ENCODE peak calls at places on chromosomes 4 and X, in four cellular contexts. One of them, this sample, is unnamed.

GRCh38 chr4:168864831-168865541 is 145.1 kb downstream of the CBR4 start:
- DNase-seq in left ventricle myocardium inferior: no peak
- DNase-seq in NCI-H2029 treated with DMSO at 0.1 percent for 48 hours: no peak
- DNase-seq in activated T-cell treated with anti-CD3 and anti-CD28 coated beads, Interleukin-2, amount 50 U/mL, for 1 hour: no peak
- DNase-seq in this sample: no peak

GRCh38 chr4:146232131-146232722 is 17.9 kb downstream of the REELD1 start:
- DNase-seq in NCI-H2029 treated with DMSO at 0.1 percent for 48 hours: no peak
- DNase-seq in left ventricle myocardium inferior: no peak
- DNase-seq in activated T-cell treated with anti-CD3 and anti-CD28 coated beads, Interleukin-2, amount 50 U/mL, for 1 hour: no peak
- DNase-seq in this sample: no peak

GRCh38 chrX:40360557-40360956 is 220.2 kb upstream of the ATP6AP2 start:
- DNase-seq in NCI-H2029 treated with DMSO at 0.1 percent for 48 hours: no peak
- DNase-seq in left ventricle myocardium inferior: no peak
- DNase-seq in activated T-cell treated with anti-CD3 and anti-CD28 coated beads, Interleukin-2, amount 50 U/mL, for 1 hour: no peak
- DNase-seq in this sample: no peak

GRCh38 chr4:100288167-100288566 is 97.9 kb upstream of the DDIT4L start:
- DNase-seq in activated T-cell treated with anti-CD3 and anti-CD28 coated beads, Interleukin-2, amount 50 U/mL, for 1 hour: no peak
- DNase-seq in NCI-H2029 treated with DMSO at 0.1 percent for 48 hours: no peak
- DNase-seq in left ventricle myocardium inferior: no peak
- DNase-seq in this sample: no peak

GRCh38 chr4:150510176-150510875 is 71.6 kb upstream of the MAB21L2 start:
- DNase-seq in NCI-H2029 treated with DMSO at 0.1 percent for 48 hours: no peak
- DNase-seq in activated T-cell treated with anti-CD3 and anti-CD28 coated beads, Interleukin-2, amount 50 U/mL, for 1 hour: no peak
- DNase-seq in left ventricle myocardium inferior: no peak
- DNase-seq in this sample: no peak

GRCh38 chrX:35340451-35340850 is 397.9 kb downstream of the FAM47B start:
- DNase-seq in NCI-H2029 treated with DMSO at 0.1 percent for 48 hours: no peak
- DNase-seq in left ventricle myocardium inferior: no peak
- DNase-seq in activated T-cell treated with anti-CD3 and anti-CD28 coated beads, Interleukin-2, amount 50 U/mL, for 1 hour: no peak
- DNase-seq in this sample: no peak

GRCh38 chrX:2614911-2615310 is 76.2 kb upstream of the CD99 start:
- DNase-seq in NCI-H2029 treated with DMSO at 0.1 percent for 48 hours: no peak
- DNase-seq in left ventricle myocardium inferior: no peak
- DNase-seq in activated T-cell treated with anti-CD3 and anti-CD28 coated beads, Interleukin-2, amount 50 U/mL, for 1 hour: no peak
- DNase-seq in this sample: no peak

GRCh38 chr4:15792974-15793373 is 14.8 kb downstream of the CD38 start:
- DNase-seq in activated T-cell treated with anti-CD3 and anti-CD28 coated beads, Interleukin-2, amount 50 U/mL, for 1 hour: no peak
- DNase-seq in left ventricle myocardium inferior: no peak
- DNase-seq in NCI-H2029 treated with DMSO at 0.1 percent for 48 hours: no peak
- DNase-seq in this sample: no peak

GRCh38 chr4:132097046-132097445 is 1052.0 kb upstream of the PCDH10 start:
- DNase-seq in activated T-cell treated with anti-CD3 and anti-CD28 coated beads, Interleukin-2, amount 50 U/mL, for 1 hour: no peak
- DNase-seq in NCI-H2029 treated with DMSO at 0.1 percent for 48 hours: no peak
- DNase-seq in left ventricle myocardium inferior: no peak
- DNase-seq in this sample: no peak

GRCh38 chrX:146449243-146449642 is 360.3 kb upstream of the CXorf51B start:
- DNase-seq in activated T-cell treated with anti-CD3 and anti-CD28 coated beads, Interleukin-2, amount 50 U/mL, for 1 hour: no peak
- DNase-seq in left ventricle myocardium inferior: no peak
- DNase-seq in NCI-H2029 treated with DMSO at 0.1 percent for 48 hours: no peak
- DNase-seq in this sample: no peak

GRCh38 chrX:23729214-23729613 is 13.9 kb downstream of the ACOT9 start:
- DNase-seq in activated T-cell treated with anti-CD3 and anti-CD28 coated beads, Interleukin-2, amount 50 U/mL, for 1 hour: no peak
- DNase-seq in left ventricle myocardium inferior: no peak
- DNase-seq in NCI-H2029 treated with DMSO at 0.1 percent for 48 hours: no peak
- DNase-seq in this sample: no peak

GRCh38 chr4:176780995-176781738 is 11.6 kb downstream of the VEGFC start:
- DNase-seq in NCI-H2029 treated with DMSO at 0.1 percent for 48 hours: no peak
- DNase-seq in left ventricle myocardium inferior: no peak
- DNase-seq in activated T-cell treated with anti-CD3 and anti-CD28 coated beads, Interleukin-2, amount 50 U/mL, for 1 hour: no peak
- DNase-seq in this sample: no peak

GRCh38 chr4:55635282-55635681 is 816 bp downstream of the NMU start:
- DNase-seq in left ventricle myocardium inferior: no peak
- DNase-seq in activated T-cell treated with anti-CD3 and anti-CD28 coated beads, Interleukin-2, amount 50 U/mL, for 1 hour: no peak
- DNase-seq in NCI-H2029 treated with DMSO at 0.1 percent for 48 hours: no peak
- DNase-seq in this sample: no peak

GRCh38 chr4:129822708-129823504 is 727.0 kb downstream of the C4orf33 start:
- DNase-seq in left ventricle myocardium inferior: peak; percentile 9
- DNase-seq in NCI-H2029 treated with DMSO at 0.1 percent for 48 hours: peak; percentile 47
- DNase-seq in activated T-cell treated with anti-CD3 and anti-CD28 coated beads, Interleukin-2, amount 50 U/mL, for 1 hour: no peak
- DNase-seq in this sample: no peak

GRCh38 chrX:3286196-3286920 is 60.1 kb downstream of the MXRA5 start:
- DNase-seq in activated T-cell treated with anti-CD3 and anti-CD28 coated beads, Interleukin-2, amount 50 U/mL, for 1 hour: no peak
- DNase-seq in left ventricle myocardium inferior: no peak
- DNase-seq in NCI-H2029 treated with DMSO at 0.1 percent for 48 hours: no peak
- DNase-seq in this sample: no peak

GRCh38 chr4:56049428-56050212 is 100.9 kb downstream of the CEP135 start:
- DNase-seq in left ventricle myocardium inferior: no peak
- DNase-seq in NCI-H2029 treated with DMSO at 0.1 percent for 48 hours: peak; percentile 33
- DNase-seq in activated T-cell treated with anti-CD3 and anti-CD28 coated beads, Interleukin-2, amount 50 U/mL, for 1 hour: no peak
- DNase-seq in this sample: no peak

GRCh38 chr4:127165971-127166370 is 466.8 kb upstream of the INTU start:
- DNase-seq in left ventricle myocardium inferior: no peak
- DNase-seq in NCI-H2029 treated with DMSO at 0.1 percent for 48 hours: no peak
- DNase-seq in activated T-cell treated with anti-CD3 and anti-CD28 coated beads, Interleukin-2, amount 50 U/mL, for 1 hour: no peak
- DNase-seq in this sample: no peak

GRCh38 chr4:78432896-78433295 is 118.7 kb upstream of the ANXA3 start:
- DNase-seq in NCI-H2029 treated with DMSO at 0.1 percent for 48 hours: no peak
- DNase-seq in left ventricle myocardium inferior: no peak
- DNase-seq in activated T-cell treated with anti-CD3 and anti-CD28 coated beads, Interleukin-2, amount 50 U/mL, for 1 hour: no peak
- DNase-seq in this sample: no peak

GRCh38 chrX:131977619-131978018 is 45.5 kb upstream of the STK26 start:
- DNase-seq in activated T-cell treated with anti-CD3 and anti-CD28 coated beads, Interleukin-2, amount 50 U/mL, for 1 hour: no peak
- DNase-seq in left ventricle myocardium inferior: no peak
- DNase-seq in NCI-H2029 treated with DMSO at 0.1 percent for 48 hours: no peak
- DNase-seq in this sample: no peak

GRCh38 chrX:31702208-31702607 is 630.4 kb upstream of the FTHL17 start:
- DNase-seq in activated T-cell treated with anti-CD3 and anti-CD28 coated beads, Interleukin-2, amount 50 U/mL, for 1 hour: no peak
- DNase-seq in NCI-H2029 treated with DMSO at 0.1 percent for 48 hours: no peak
- DNase-seq in left ventricle myocardium inferior: no peak
- DNase-seq in this sample: no peak